ENCODE peak calls at places on chromosomes 2 and 18, in five cellular contexts. W is neural progenitor cell, Q is SK-N-SH, A is GM23338, Z is MM.1S. D is an unnamed sample.
A peak's percentile ranks its signal among the peaks of the same experiment; 100 is the strongest.

GRCh38 chr2:134634054-134634630 is 84.7 kb downstream of the TMEM163 start:
- DNase-seq in A (no peak), W (peak; percentile 20), Q (no peak), Z (no peak), D (no peak)

GRCh38 chr2:45329045-45329677 is 281.9 kb downstream of the SRBD1 start:
- DNase-seq in A (no peak), W (peak; percentile 20), Q (no peak), Z (no peak), D (peak; percentile 53)

GRCh38 chr18:36624451-36625167 is 204.2 kb downstream of the TPGS2 start:
- DNase-seq in Z (no peak), W (no peak), A (peak; percentile 38), Q (no peak), D (no peak)

GRCh38 chr2:106269591-106270291 is 75.6 kb upstream of the UXS1 start:
- DNase-seq in Z (peak; percentile 30), W (no peak), A (peak; percentile 58), Q (peak; percentile 67), D (peak; percentile 73)

GRCh38 chr2:205681836-205682238 is 464 bp upstream of the NRP2 start:
- DNase-seq in Q (peak; percentile 49), W (peak; percentile 73), A (peak; percentile 49), Z (no peak), D (peak; percentile 10)

GRCh38 chr2:118371500-118371899 is 283.2 kb downstream of the INSIG2 start:
- DNase-seq in Q (peak; percentile 31), W (peak; percentile 84), Z (peak; percentile 52), A (peak; percentile 93), D (peak; percentile 75)

GRCh38 chr2:35410431-35411061 is 945.0 kb upstream of the CRIM1 start:
- DNase-seq in Q (peak; percentile 45), A (peak; percentile 70), W (peak; percentile 75), Z (peak; percentile 66), D (peak; percentile 56)

GRCh38 chr2:48496867-48497266 is 33.1 kb upstream of the STON1 start:
- DNase-seq in W (no peak), A (no peak), Z (no peak), Q (no peak), D (no peak)

GRCh38 chr2:95354469-95354901 is 48.0 kb upstream of the FAHD2A start:
- DNase-seq in Z (no peak), Q (no peak), A (no peak), W (no peak), D (no peak)

GRCh38 chr2:138974651-138975050 is 194.5 kb upstream of the NXPH2 start:
- DNase-seq in Q (no peak), A (no peak), Z (no peak), W (no peak), D (peak; percentile 32)

GRCh38 chr18:77201508-77201907 is 48.1 kb upstream of the GALR1 start:
- DNase-seq in Q (no peak), A (no peak), Z (no peak), W (no peak), D (peak; percentile 66)

GRCh38 chr2:45610281-45611019 is 617 bp downstream of the SRBD1 start:
- DNase-seq in Q (peak; percentile 71), Z (peak; percentile 43), A (peak; percentile 89), W (peak; percentile 75), D (peak; percentile 67)

GRCh38 chr2:27027211-27027651 is 5.5 kb upstream of the TMEM214 start:
- DNase-seq in A (no peak), Z (no peak), Q (no peak), W (no peak), D (no peak)

GRCh38 chr2:62467475-62468321 is 38.3 kb downstream of the TMEM17 start:
- DNase-seq in A (peak; percentile 34), W (no peak), Q (no peak), Z (peak; percentile 70), D (no peak)

GRCh38 chr2:33371304-33372090 is 105.0 kb upstream of the RASGRP3 start:
- DNase-seq in A (no peak), Z (no peak), W (no peak), Q (no peak), D (no peak)

GRCh38 chr2:136116813-136117390 is 1.0 kb downstream of the CXCR4 start:
- DNase-seq in W (peak; percentile 51), Z (peak; percentile 97), A (peak; percentile 41), Q (peak; percentile 61), D (no peak)

GRCh38 chr2:211455225-211455841 is 898.9 kb downstream of the CPS1 start:
- DNase-seq in Z (peak; percentile 33), Q (peak; percentile 39), A (peak; percentile 71), W (peak; percentile 74), D (peak; percentile 78)

GRCh38 chr2:218436992-218437391 is 18.1 kb downstream of the VIL1 start:
- DNase-seq in Z (no peak), Q (no peak), A (no peak), W (no peak), D (no peak)

GRCh38 chr2:108923736-108924443 is 65.1 kb downstream of the EDAR start:
- DNase-seq in A (no peak), Q (no peak), W (no peak), Z (no peak), D (no peak)

GRCh38 chr2:146523218-146523617 is 1321.6 kb upstream of the ACVR2A start:
- DNase-seq in Q (no peak), A (peak; percentile 18), Z (peak; percentile 15), W (no peak), D (peak; percentile 59)

GRCh38 chr2:238094438-238095022 is 5.6 kb upstream of the ESPNL start:
- DNase-seq in Z (no peak), A (no peak), Q (peak; percentile 19), W (no peak), D (no peak)

GRCh38 chr18:24063121-24063731 is 48.7 kb downstream of the TTC39C start:
- DNase-seq in A (no peak), Q (no peak), W (no peak), Z (no peak), D (peak; percentile 52)

GRCh38 chr18:45910405-45911023 is 56.6 kb downstream of the EPG5 start:
- DNase-seq in W (peak; percentile 71), Q (peak; percentile 65), Z (peak; percentile 51), A (peak; percentile 81), D (peak; percentile 61)

GRCh38 chr2:144548088-144548487 is 28.2 kb upstream of the ZEB2 start:
- DNase-seq in Q (no peak), Z (no peak), W (no peak), A (no peak), D (no peak)

GRCh38 chr2:72143441-72144356 is 4.0 kb downstream of the CYP26B1 start:
- DNase-seq in W (peak; percentile 56), A (peak; percentile 42), Z (no peak), Q (peak; percentile 57), D (no peak)

GRCh38 chr18:26429535-26429934 is 118.8 kb downstream of the KCTD1 start:
- DNase-seq in Q (peak; percentile 20), A (peak; percentile 37), W (no peak), Z (no peak), D (peak; percentile 84)

GRCh38 chr18:12256946-12257345 is 2.8 kb downstream of the CIDEA start:
- DNase-seq in Q (no peak), W (no peak), A (no peak), Z (no peak), D (peak; percentile 61)

GRCh38 chr2:9781252-9781651 is 62.0 kb upstream of the TAF1B start:
- DNase-seq in W (no peak), Z (no peak), Q (no peak), A (no peak), D (no peak)

GRCh38 chr2:9779572-9780264 is 63.6 kb upstream of the TAF1B start:
- DNase-seq in A (no peak), Z (no peak), W (no peak), Q (no peak), D (no peak)

GRCh38 chr2:9780368-9781130 is 62.7 kb upstream of the TAF1B start:
- DNase-seq in Z (peak; percentile 22), Q (no peak), W (no peak), A (no peak), D (no peak)

GRCh38 chr2:9778471-9779402 is 64.5 kb upstream of the TAF1B start:
- DNase-seq in Q (no peak), W (no peak), A (no peak), Z (no peak), D (no peak)

GRCh38 chr2:9782197-9782719 is 61.0 kb upstream of the TAF1B start:
- DNase-seq in Z (no peak), W (no peak), Q (no peak), A (no peak), D (peak; percentile 81)
- TF ChIP-seq CTCF in Z (no peak), W (no peak), Q (peak; percentile 18), A (peak; percentile 34), D (peak; percentile 67)

GRCh38 chr2:9982248-9982647 is 30.8 kb downstream of the GRHL1 start:
- DNase-seq in A (no peak), W (no peak), Z (no peak), Q (no peak), D (no peak)

GRCh38 chr2:9981646-9982045 is 30.2 kb downstream of the GRHL1 start:
- DNase-seq in W (no peak), Q (no peak), A (no peak), Z (no peak), D (no peak)

GRCh38 chr2:9984217-9984739 is 32.8 kb downstream of the GRHL1 start:
- DNase-seq in W (peak; percentile 53), Q (peak; percentile 78), Z (peak; percentile 49), A (peak; percentile 78), D (peak; percentile 78)

GRCh38 chr2:9983413-9984216 is 32.1 kb downstream of the GRHL1 start:
- DNase-seq in A (no peak), Q (no peak), Z (no peak), W (no peak), D (peak; percentile 25)

GRCh38 chr2:9982891-9983290 is 31.4 kb downstream of the GRHL1 start:
- DNase-seq in Q (no peak), W (no peak), A (no peak), Z (no peak), D (no peak)
- H3F3A ChIP-seq in Q (peaks cover 31% of the 10 kb centered on the region), W (no peaks in the 10 kb centered on the region), A (no peaks in the 10 kb centered on the region), Z (no peaks in the 10 kb centered on the region), D (no peaks in the 10 kb centered on the region)

DNA sequence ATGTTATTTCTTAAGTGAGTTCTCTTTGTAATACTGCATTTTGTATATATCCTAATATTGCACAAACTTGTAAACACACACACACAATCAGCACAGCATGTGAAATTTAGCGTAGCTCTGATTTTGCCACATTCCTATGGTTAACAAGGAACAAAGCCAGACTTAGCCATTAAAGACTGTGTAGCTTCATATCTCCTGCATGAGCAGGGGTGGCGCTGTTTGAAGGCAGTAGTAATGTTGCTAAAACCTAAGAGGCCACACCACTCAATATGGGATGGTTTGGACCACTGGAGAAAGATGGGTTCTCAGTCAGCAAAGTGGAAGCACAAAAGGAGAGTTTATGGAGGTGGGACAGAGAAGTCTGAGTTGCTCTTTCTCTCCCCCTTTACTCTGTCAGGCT is 61.1 kb upstream of the RND3 start:
- DNase-seq in W (peak; percentile 61), A (peak; percentile 77), Z (no peak), Q (peak; percentile 30), D (peak; percentile 51)
- TF ChIP-seq EZH2phosphoT487 in W (no peak), A (no peak), Z (no peak), Q (no peak), D (no peak)

DNA sequence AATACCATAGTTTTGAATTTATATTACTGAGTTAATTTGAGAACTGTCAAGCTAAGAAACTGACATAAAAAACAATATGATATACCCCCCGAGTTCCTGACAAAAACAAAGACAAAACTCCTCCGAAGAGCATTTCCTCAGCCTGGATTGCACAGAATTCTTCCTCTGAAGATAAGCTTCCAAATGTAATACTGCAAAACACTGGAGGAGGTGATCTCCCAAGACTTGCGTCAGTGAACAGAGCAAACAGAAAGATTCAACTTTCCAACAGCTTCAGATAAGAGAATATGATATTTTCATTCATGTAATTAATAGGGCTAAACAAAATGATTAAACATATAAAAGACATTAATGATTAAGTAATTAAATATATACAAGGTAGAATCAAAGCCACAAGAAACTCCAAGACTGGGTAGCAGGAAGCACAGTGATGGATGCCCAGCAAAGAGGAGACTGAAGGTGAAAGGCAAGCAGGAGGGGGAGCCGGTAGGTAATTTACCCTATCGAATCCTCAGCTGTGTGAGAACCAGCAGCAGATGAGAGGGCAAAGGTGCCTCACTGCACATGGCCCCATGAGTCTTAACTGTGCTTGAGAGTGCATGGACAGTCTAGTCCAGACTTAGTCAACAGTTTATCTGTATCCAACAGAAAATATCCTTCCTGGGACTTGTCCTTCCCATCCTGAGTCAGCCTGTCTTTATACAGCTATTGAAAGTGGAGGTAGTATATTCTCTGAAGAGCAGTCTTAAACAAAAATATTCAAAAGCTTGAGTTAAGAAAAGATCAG is 18.3 kb upstream of the SERPINB3 start:
- DNase-seq in W (no peak), Z (no peak), Q (no peak), A (no peak), D (no peak)
- TF ChIP-seq CTCF in W (no peak), Z (no peak), Q (no peak), A (peak; percentile 9), D (no peak)